ENCODE peak calls at places on chromosomes 3 and 15, in eight cellular contexts. U is stimulated activated CD8-positive, alpha-beta memory T cell treated with anti-CD3 and anti-CD28 coated beads, Interleukin-15, amount 100 ng/mL, for 24 hours; H is iris pigment epithelial cell; X is GM23338; T is fibroblast of lung; P is GM13977; J is G401; C is caudate nucleus. V is an unnamed sample.

GRCh38 chr15:23370578-23370977 is 16.0 kb downstream of the GOLGA8S start:
- DNase-seq in U (no peak), H (no peak), X (no peak), T (no peak), P (no peak), J (no peak), C (no peak), V (no peak)

GRCh38 chr3:157572559-157573270 is 69.5 kb upstream of the VEPH1 start:
- DNase-seq in U (no peak), H (peak), X (peak), T (peak), P (peak), J (peak), C (no peak), V (no peak)

GRCh38 chr3:33637482-33637881 is 80.6 kb downstream of the CLASP2 start:
- DNase-seq in U (no peak), H (no peak), X (no peak), T (no peak), P (no peak), J (no peak), C (no peak), V (no peak)

GRCh38 chr3:30426319-30426993 is 179.9 kb upstream of the TGFBR2 start:
- DNase-seq in U (no peak), H (peak), X (peak), T (peak), P (peak), J (peak), C (no peak), V (peak)

GRCh38 chr3:73549071-73549600 is 75.6 kb downstream of the PDZRN3 start:
- DNase-seq in U (no peak), H (no peak), X (no peak), T (no peak), P (no peak), J (no peak), C (no peak), V (no peak)

GRCh38 chr3:172612871-172613678 is 89.8 kb upstream of the TNFSF10 start:
- DNase-seq in U (no peak), H (no peak), X (no peak), T (no peak), P (no peak), J (no peak), C (no peak), V (no peak)

GRCh38 chr3:129940086-129940485 is 34.4 kb upstream of the TRH start:
- DNase-seq in U (no peak), H (no peak), X (no peak), T (no peak), P (no peak), J (no peak), C (no peak), V (no peak)

GRCh38 chr15:40046721-40047412 is 7.9 kb upstream of the SRP14 start:
- DNase-seq in U (no peak), H (peak), X (no peak), T (peak), P (no peak), J (no peak), C (no peak), V (no peak)

GRCh38 chr3:40170395-40170794 is 139.1 kb upstream of the EIF1B start:
- DNase-seq in U (no peak), H (no peak), X (no peak), T (no peak), P (peak), J (no peak), C (no peak), V (no peak)

GRCh38 chr3:88195951-88196434 is 46.2 kb downstream of the C3orf38 start:
- DNase-seq in U (no peak), H (peak), X (no peak), T (peak), P (no peak), J (no peak), C (no peak), V (no peak)

GRCh38 chr3:151926956-151927355 is 53.5 kb downstream of the SUCNR1 start:
- DNase-seq in U (no peak), H (peak), X (no peak), T (peak), P (no peak), J (no peak), C (no peak), V (no peak)

GRCh38 chr3:33030802-33031201 is 66.1 kb downstream of the GLB1 start:
- DNase-seq in U (no peak), H (no peak), X (peak), T (no peak), P (no peak), J (no peak), C (no peak), V (no peak)

GRCh38 chr3:138241061-138241460 is 54.0 kb downstream of the ARMC8 start:
- DNase-seq in U (no peak), H (peak), X (no peak), T (no peak), P (no peak), J (no peak), C (no peak), V (no peak)

GRCh38 chr15:48176097-48176496 is 2.0 kb downstream of the MYEF2 start:
- DNase-seq in U (no peak), H (peak), X (no peak), T (peak), P (no peak), J (peak), C (no peak), V (no peak)

GRCh38 chr3:194871864-194872668 is 186.4 kb downstream of the FAM43A start:
- DNase-seq in U (no peak), H (peak), X (no peak), T (peak), P (peak), J (no peak), C (no peak), V (no peak)

GRCh38 chr3:195540526-195540925 is 2.6 kb downstream of the PPP1R2 start:
- DNase-seq in U (no peak), H (no peak), X (no peak), T (no peak), P (no peak), J (no peak), C (no peak), V (no peak)

GRCh38 chr3:36075491-36075890 is 304.8 kb upstream of the STAC start:
- DNase-seq in U (no peak), H (peak), X (no peak), T (no peak), P (no peak), J (no peak), C (no peak), V (no peak)

GRCh38 chr3:15427182-15427880 is at the start of the genes EAF1 and METTL6:
- DNase-seq in U (peak), H (peak), X (peak), T (peak), P (peak), J (peak), C (peak), V (peak)

V was measured in left ventricle myocardium inferior.